ENCODE peak calls at places on chromosomes 11 and 22, in five cellular contexts. One of them, this sample, is unnamed.

GRCh38 chr11:113587318-113587739 is 112.1 kb upstream of the DRD2 start:
- DNase-seq in choroid plexus epithelial cell: no peak
- DNase-seq in stomach: no peak
- DNase-seq in pancreas: no peak
- DNase-seq in A549: no peak
- DNase-seq in this sample: no peak

GRCh38 chr11:122115520-122116343 is at the start of gene BLID:
- DNase-seq in choroid plexus epithelial cell: peak; percentile 77
- DNase-seq in pancreas: no peak
- DNase-seq in A549: peak; percentile 31
- DNase-seq in stomach: peak; percentile 28
- DNase-seq in this sample: peak; percentile 63

GRCh38 chr11:45180888-45181594 is 34.6 kb downstream of the PRDM11 start:
- DNase-seq in A549: peak; percentile 65
- DNase-seq in stomach: peak; percentile 71
- DNase-seq in choroid plexus epithelial cell: peak; percentile 39
- DNase-seq in pancreas: peak; percentile 71
- DNase-seq in this sample: peak; percentile 31

GRCh38 chr11:65872555-65873279 is at the start of gene EFEMP2:
- DNase-seq in pancreas: no peak
- DNase-seq in stomach: no peak
- DNase-seq in choroid plexus epithelial cell: peak; percentile 55
- DNase-seq in A549: no peak
- DNase-seq in this sample: no peak

GRCh38 chr11:77423624-77424023 is 50.3 kb downstream of the PAK1 start:
- DNase-seq in stomach: no peak
- DNase-seq in A549: no peak
- DNase-seq in pancreas: no peak
- DNase-seq in choroid plexus epithelial cell: no peak
- DNase-seq in this sample: no peak

GRCh38 chr11:118251858-118252652 is at the start of gene MPZL3:
- DNase-seq in stomach: peak; percentile 93
- DNase-seq in choroid plexus epithelial cell: peak; percentile 67
- DNase-seq in A549: peak; percentile 86
- DNase-seq in pancreas: peak; percentile 93
- DNase-seq in this sample: peak; percentile 52

GRCh38 chr11:118126082-118126838 is 26.4 kb downstream of the SCN4B start:
- DNase-seq in choroid plexus epithelial cell: no peak
- DNase-seq in A549: peak; percentile 7
- DNase-seq in stomach: no peak
- DNase-seq in pancreas: no peak
- DNase-seq in this sample: no peak

GRCh38 chr11:17473071-17473744 is 3.4 kb downstream of the ABCC8 start:
- DNase-seq in stomach: no peak
- DNase-seq in choroid plexus epithelial cell: peak; percentile 13
- DNase-seq in A549: peak; percentile 83
- DNase-seq in pancreas: no peak
- DNase-seq in this sample: no peak

GRCh38 chr22:50016308-50016987 is 3.9 kb upstream of the IL17REL start:
- DNase-seq in choroid plexus epithelial cell: no peak
- DNase-seq in pancreas: no peak
- DNase-seq in stomach: no peak
- DNase-seq in A549: no peak
- DNase-seq in this sample: no peak

GRCh38 chr11:31720666-31721199 is 90.4 kb downstream of the PAX6 start:
- DNase-seq in stomach: no peak
- DNase-seq in pancreas: no peak
- DNase-seq in choroid plexus epithelial cell: no peak
- DNase-seq in A549: no peak
- DNase-seq in this sample: peak; percentile 4

GRCh38 chr11:5923427-5923776 is 18.6 kb upstream of the OR56A3 start:
- DNase-seq in pancreas: no peak
- DNase-seq in stomach: no peak
- DNase-seq in A549: no peak
- DNase-seq in choroid plexus epithelial cell: no peak
- DNase-seq in this sample: no peak

GRCh38 chr11:25183436-25183835 is 686.6 kb downstream of the LUZP2 start:
- DNase-seq in pancreas: no peak
- DNase-seq in choroid plexus epithelial cell: no peak
- DNase-seq in A549: no peak
- DNase-seq in stomach: no peak
- DNase-seq in this sample: no peak

GRCh38 chr22:25668437-25668836 is 73.6 kb upstream of the MYO18B start:
- DNase-seq in pancreas: no peak
- DNase-seq in A549: peak; percentile 11
- DNase-seq in stomach: no peak
- DNase-seq in choroid plexus epithelial cell: peak; percentile 62
- DNase-seq in this sample: peak; percentile 91

GRCh38 chr22:44755418-44755817 is 3.0 kb downstream of the ARHGAP8 start:
- DNase-seq in stomach: no peak
- DNase-seq in pancreas: no peak
- DNase-seq in choroid plexus epithelial cell: no peak
- DNase-seq in A549: no peak
- DNase-seq in this sample: no peak

GRCh38 chr11:77411717-77412441 is 62.0 kb downstream of the PAK1 start:
- DNase-seq in stomach: peak; percentile 90
- DNase-seq in choroid plexus epithelial cell: peak; percentile 91
- DNase-seq in pancreas: peak; percentile 80
- DNase-seq in A549: peak; percentile 83
- DNase-seq in this sample: peak; percentile 80

GRCh38 chr11:47109882-47110281 is 66.8 kb downstream of the ARFGAP2 start:
- DNase-seq in choroid plexus epithelial cell: no peak
- DNase-seq in A549: no peak
- DNase-seq in pancreas: no peak
- DNase-seq in stomach: no peak
- DNase-seq in this sample: no peak

GRCh38 chr11:96012086-96012824 is 88.3 kb upstream of the MTMR2 start:
- DNase-seq in choroid plexus epithelial cell: peak; percentile 89
- DNase-seq in stomach: no peak
- DNase-seq in A549: peak; percentile 87
- DNase-seq in pancreas: peak; percentile 4
- DNase-seq in this sample: peak; percentile 81
- H3K4me3 ChIP-seq in choroid plexus epithelial cell: no peak overlapping the region
- H3K4me3 ChIP-seq in stomach: no peak overlapping the region
- H3K4me3 ChIP-seq in A549: no peak overlapping the region
- H3K4me3 ChIP-seq in pancreas: no peak overlapping the region
- H3K4me3 ChIP-seq in this sample: no peak overlapping the region

GRCh38 chr11:12056112-12056511 is 47.7 kb upstream of the DKK3 start:
- DNase-seq in A549: no peak
- DNase-seq in pancreas: no peak
- DNase-seq in stomach: no peak
- DNase-seq in choroid plexus epithelial cell: no peak
- DNase-seq in this sample: no peak
- TF ChIP-seq CTCF in A549: peak; percentile 20
- TF ChIP-seq CTCF in pancreas: no peak
- TF ChIP-seq CTCF in stomach: no peak
- TF ChIP-seq CTCF in choroid plexus epithelial cell: no peak
- TF ChIP-seq CTCF in this sample: no peak

DNA sequence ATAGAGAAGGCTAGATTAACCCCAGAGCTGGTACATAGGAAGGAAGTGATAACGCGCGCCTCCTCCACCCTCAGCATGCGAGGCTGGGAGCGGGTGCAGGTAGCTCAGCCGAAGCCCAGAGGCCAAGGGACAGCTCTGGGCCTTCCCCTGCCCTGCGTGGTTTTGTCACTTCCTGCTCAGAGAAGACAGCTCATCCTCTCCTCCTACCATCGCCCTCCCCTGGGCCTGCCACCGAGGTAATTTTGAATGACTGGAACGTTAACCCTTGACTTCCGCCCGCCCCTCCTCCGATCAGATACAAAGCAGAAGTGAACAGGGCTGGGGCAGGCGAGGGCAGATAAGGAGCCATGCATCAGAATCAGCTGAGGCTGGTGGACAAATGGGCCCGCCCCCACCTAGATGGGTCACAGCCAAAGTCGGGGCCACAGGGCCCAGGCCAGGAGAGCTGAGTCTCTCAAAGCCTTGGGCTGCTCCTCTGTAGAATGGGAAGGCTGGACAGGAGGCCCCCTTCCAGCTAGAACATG is 1.6 kb downstream of the RAC2 start:
- DNase-seq in stomach: peak; percentile 74
- DNase-seq in pancreas: no peak
- DNase-seq in choroid plexus epithelial cell: no peak
- DNase-seq in A549: no peak
- DNase-seq in this sample: no peak
- H3K4me3 ChIP-seq in stomach: no peak overlapping the region
- H3K4me3 ChIP-seq in pancreas: no peak overlapping the region
- H3K4me3 ChIP-seq in choroid plexus epithelial cell: peak overlapping the region; percentile 66
- H3K4me3 ChIP-seq in A549: no peak overlapping the region
- H3K4me3 ChIP-seq in this sample: no peak overlapping the region

GRCh38 chr11:42772886-42773285 is 538.9 kb upstream of the API5 start:
- DNase-seq in stomach: no peak
- DNase-seq in choroid plexus epithelial cell: no peak
- DNase-seq in A549: no peak
- DNase-seq in pancreas: no peak
- DNase-seq in this sample: no peak

GRCh38 chr11:42764936-42765335 is 546.9 kb upstream of the API5 start:
- DNase-seq in choroid plexus epithelial cell: no peak
- DNase-seq in A549: no peak
- DNase-seq in pancreas: no peak
- DNase-seq in stomach: no peak
- DNase-seq in this sample: no peak

GRCh38 chr11:42768576-42768975 is 543.2 kb upstream of the API5 start:
- DNase-seq in A549: no peak
- DNase-seq in stomach: no peak
- DNase-seq in pancreas: no peak
- DNase-seq in choroid plexus epithelial cell: no peak
- DNase-seq in this sample: no peak

GRCh38 chr11:42766191-42766590 is 545.6 kb upstream of the API5 start:
- DNase-seq in stomach: no peak
- DNase-seq in pancreas: no peak
- DNase-seq in choroid plexus epithelial cell: no peak
- DNase-seq in A549: no peak
- DNase-seq in this sample: no peak

DNA sequence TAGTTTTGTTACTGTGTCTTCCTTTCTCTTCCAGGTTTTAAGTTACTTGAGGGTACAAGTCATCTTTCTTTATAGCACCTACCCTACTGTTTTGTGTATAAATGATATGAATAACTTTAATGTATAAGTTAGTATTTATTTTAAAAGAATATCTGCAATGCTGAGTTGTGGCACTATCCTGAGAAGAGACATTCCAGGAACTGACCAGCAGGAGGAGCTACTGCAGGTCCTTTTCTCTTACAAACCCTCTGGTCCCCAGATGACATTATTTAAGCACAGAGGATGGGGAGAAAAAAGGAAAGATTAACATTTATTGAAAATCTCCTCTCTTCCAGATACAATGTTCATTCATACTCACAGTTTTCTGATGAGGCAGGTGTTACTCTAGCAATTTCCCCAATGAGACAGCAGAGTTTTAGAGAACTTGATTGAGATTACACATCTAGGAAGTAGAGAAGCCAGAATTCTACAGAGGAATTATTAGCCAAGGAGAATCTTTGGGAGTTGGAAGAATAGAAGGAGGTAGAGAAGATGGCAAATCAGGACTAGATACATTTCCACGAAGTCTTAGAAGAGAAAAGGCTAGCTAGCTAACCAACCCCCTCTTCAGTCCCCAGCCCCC is 541.2 kb upstream of the API5 start:
- DNase-seq in A549: peak; percentile 28
- DNase-seq in pancreas: no peak
- DNase-seq in choroid plexus epithelial cell: peak; percentile 4
- DNase-seq in stomach: no peak
- DNase-seq in this sample: no peak
- TF ChIP-seq CTCF in A549: peak; percentile 26
- TF ChIP-seq CTCF in pancreas: peak; percentile 50
- TF ChIP-seq CTCF in choroid plexus epithelial cell: peak; percentile 24
- TF ChIP-seq CTCF in stomach: peak; percentile 20
- TF ChIP-seq CTCF in this sample: no peak

DNA sequence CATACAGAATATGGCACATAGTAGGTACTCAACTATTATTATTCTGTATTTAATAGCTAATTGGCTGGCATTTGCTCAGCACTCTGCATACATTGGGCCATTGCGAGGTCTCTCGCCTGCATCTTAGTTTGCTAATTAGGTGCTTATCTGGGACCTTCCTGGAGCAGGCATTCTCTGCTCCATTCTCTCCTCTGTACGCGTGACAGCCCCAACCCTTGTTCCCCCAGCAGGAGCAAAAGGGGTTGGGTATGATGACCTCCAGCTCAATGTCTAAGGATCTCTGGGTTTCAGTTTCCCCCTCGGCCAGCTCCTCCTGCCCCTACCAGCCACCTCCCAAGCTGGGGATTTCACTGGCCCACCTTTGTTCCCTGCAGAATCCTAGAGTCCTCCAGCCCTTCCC is 9.7 kb upstream of the LGALS2 start:
- DNase-seq in stomach: no peak
- DNase-seq in choroid plexus epithelial cell: no peak
- DNase-seq in A549: no peak
- DNase-seq in pancreas: no peak
- DNase-seq in this sample: no peak
- H3K4me3 ChIP-seq in stomach: no peak overlapping the region
- H3K4me3 ChIP-seq in choroid plexus epithelial cell: no peak overlapping the region
- H3K4me3 ChIP-seq in A549: no peak overlapping the region
- H3K4me3 ChIP-seq in pancreas: no peak overlapping the region
- H3K4me3 ChIP-seq in this sample: no peak overlapping the region

DNA sequence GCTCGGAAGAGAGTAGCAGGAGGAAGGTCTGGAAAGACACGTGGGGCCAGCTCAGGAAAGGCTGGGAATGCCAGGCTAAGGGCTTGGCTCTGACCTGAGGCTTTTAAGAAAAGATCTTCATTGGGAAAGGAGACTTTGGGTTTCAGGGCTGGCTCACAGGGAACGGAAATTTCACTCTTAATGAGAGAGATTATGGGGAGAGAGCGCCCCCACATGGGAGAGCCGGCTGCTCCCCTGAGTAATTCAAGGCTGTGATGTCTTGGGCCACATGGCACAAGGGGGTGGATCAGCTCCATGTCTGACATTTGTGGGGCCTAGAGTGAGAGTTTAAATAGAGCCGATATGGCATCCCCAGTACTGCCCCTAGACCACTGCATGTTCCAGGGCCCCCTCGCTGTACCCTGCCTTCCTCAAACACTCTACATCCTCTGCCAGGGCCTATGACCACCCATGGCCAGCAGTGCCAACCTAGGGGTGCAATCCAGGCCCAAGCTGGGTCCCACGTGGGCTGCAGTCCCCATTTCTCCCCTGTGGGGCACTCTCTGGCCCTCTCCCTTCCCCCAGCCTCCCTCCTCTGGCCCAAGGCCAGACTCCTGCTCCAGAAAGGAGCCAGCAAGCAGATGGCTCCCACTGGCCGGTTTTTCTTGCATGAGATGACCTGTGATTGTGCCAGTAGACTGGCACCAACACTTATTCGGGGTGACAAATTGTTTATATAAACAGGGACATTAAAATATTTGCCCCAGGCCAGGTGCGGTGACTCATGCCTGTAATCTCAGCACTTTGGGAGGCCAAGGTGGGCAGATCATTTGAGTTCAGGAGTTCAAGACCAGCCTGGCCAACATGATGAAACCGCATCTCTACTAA is 75.2 kb downstream of the ISX start:
- DNase-seq in stomach: no peak
- DNase-seq in pancreas: no peak
- DNase-seq in choroid plexus epithelial cell: no peak
- DNase-seq in A549: no peak
- DNase-seq in this sample: no peak
- TF ChIP-seq CTCF in stomach: no peak
- TF ChIP-seq CTCF in pancreas: no peak
- TF ChIP-seq CTCF in choroid plexus epithelial cell: no peak
- TF ChIP-seq CTCF in A549: no peak
- TF ChIP-seq CTCF in this sample: no peak

This sample was measured in fibroblast of the aortic adventitia.